ENCODE peak calls at places on chromosomes 12 and 14, in four cellular contexts. One of them, this sample, is unnamed.

GRCh38 chr12:76446090-76446489 is 97.9 kb upstream of the BBS10 start:
- DNase-seq in GM12878: no peak
- DNase-seq in H1: no peak
- DNase-seq in HepG2: no peak
- DNase-seq in this sample: no peak

GRCh38 chr14:61296707-61297502 is 15.8 kb upstream of the TMEM30B start:
- DNase-seq in GM12878: peak
- DNase-seq in H1: no peak
- DNase-seq in HepG2: peak
- DNase-seq in this sample: no peak

GRCh38 chr12:63068857-63069442 is 82.1 kb downstream of the AVPR1A start:
- DNase-seq in GM12878: no peak
- DNase-seq in H1: no peak
- DNase-seq in HepG2: peak
- DNase-seq in this sample: peak

GRCh38 chr12:4145990-4146859 is 127.3 kb upstream of the CCND2 start:
- DNase-seq in GM12878: peak
- DNase-seq in H1: no peak
- DNase-seq in HepG2: no peak
- DNase-seq in this sample: no peak

GRCh38 chr14:64673748-64674147 is 30.5 kb upstream of the PLEKHG3 start:
- DNase-seq in GM12878: peak
- DNase-seq in H1: no peak
- DNase-seq in HepG2: no peak
- DNase-seq in this sample: no peak

GRCh38 chr14:26008290-26008689 is 589.5 kb downstream of the NOVA1 start:
- DNase-seq in GM12878: no peak
- DNase-seq in H1: peak
- DNase-seq in HepG2: no peak
- DNase-seq in this sample: no peak

GRCh38 chr12:68611094-68611818 is 557 bp downstream of the RAP1B start:
- DNase-seq in GM12878: no peak
- DNase-seq in H1: no peak
- DNase-seq in HepG2: no peak
- DNase-seq in this sample: peak

GRCh38 chr12:53174881-53175491 is 5.5 kb upstream of the ZNF740 start:
- DNase-seq in GM12878: no peak
- DNase-seq in H1: no peak
- DNase-seq in HepG2: peak
- DNase-seq in this sample: peak

GRCh38 chr12:100612557-100612956 is 39.1 kb downstream of the GAS2L3 start:
- DNase-seq in GM12878: no peak
- DNase-seq in H1: no peak
- DNase-seq in HepG2: no peak
- DNase-seq in this sample: no peak

GRCh38 chr12:21149849-21150248 is 18.9 kb downstream of the SLCO1B1 start:
- DNase-seq in GM12878: no peak
- DNase-seq in H1: peak
- DNase-seq in HepG2: no peak
- DNase-seq in this sample: no peak

GRCh38 chr12:66352197-66352596 is 49.9 kb downstream of the HELB start:
- DNase-seq in GM12878: no peak
- DNase-seq in H1: peak
- DNase-seq in HepG2: peak
- DNase-seq in this sample: peak
- TF ChIP-seq BRCA1 in GM12878: no peak
- TF ChIP-seq BRCA1 in H1: no peak
- TF ChIP-seq BRCA1 in HepG2: no peak
- TF ChIP-seq BRCA1 in this sample: no peak

GRCh38 chr14:89302396-89302950 is 114.6 kb downstream of the FOXN3 start:
- DNase-seq in GM12878: no peak
- DNase-seq in H1: no peak
- DNase-seq in HepG2: no peak
- DNase-seq in this sample: no peak

GRCh38 chr14:89308232-89308959 is 108.6 kb downstream of the FOXN3 start:
- DNase-seq in GM12878: no peak
- DNase-seq in H1: no peak
- DNase-seq in HepG2: no peak
- DNase-seq in this sample: no peak

GRCh38 chr14:89303452-89304435 is 113.3 kb downstream of the FOXN3 start:
- DNase-seq in GM12878: peak
- DNase-seq in H1: no peak
- DNase-seq in HepG2: peak
- DNase-seq in this sample: no peak

GRCh38 chr14:89307409-89307808 is 109.6 kb downstream of the FOXN3 start:
- DNase-seq in GM12878: no peak
- DNase-seq in H1: no peak
- DNase-seq in HepG2: no peak
- DNase-seq in this sample: no peak

DNA sequence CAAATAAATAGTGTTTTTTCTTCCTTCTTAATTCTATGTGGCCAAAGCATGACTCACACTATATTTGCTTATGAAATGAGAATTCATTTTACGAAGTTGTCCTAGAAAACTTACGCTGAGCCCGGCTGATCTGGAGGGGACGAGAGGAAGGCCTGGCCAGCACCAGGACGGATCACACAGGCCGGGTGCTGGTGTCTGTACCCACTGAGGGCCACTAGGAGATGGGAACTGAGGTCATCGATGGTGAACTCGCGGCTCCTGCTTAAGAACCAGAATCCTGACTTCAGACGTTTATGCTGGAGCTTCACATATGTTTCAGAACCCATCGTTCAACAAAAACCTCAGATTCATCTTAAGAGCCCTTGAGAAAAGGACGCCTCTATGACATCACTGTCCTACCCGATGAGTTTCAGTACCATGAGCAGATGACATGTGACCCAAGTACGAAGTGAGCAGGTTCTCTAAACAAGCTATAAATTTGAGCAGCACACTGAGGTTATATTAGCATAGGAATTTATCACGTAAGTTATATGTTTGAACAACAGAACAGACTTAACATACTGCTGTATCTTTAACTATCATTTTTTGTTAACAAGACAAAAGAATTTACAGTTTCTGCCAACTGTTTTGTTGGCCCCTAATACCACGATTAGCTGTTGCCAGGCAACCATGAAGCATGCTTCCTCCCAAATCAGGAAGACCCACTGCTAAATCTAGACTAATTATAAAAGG is 111.9 kb downstream of the FOXN3 start:
- DNase-seq in GM12878: peak
- DNase-seq in H1: no peak
- DNase-seq in HepG2: no peak
- DNase-seq in this sample: no peak
- TF ChIP-seq CTCF in GM12878: no peak
- TF ChIP-seq CTCF in H1: no peak
- TF ChIP-seq CTCF in HepG2: no peak
- TF ChIP-seq CTCF in this sample: no peak

DNA sequence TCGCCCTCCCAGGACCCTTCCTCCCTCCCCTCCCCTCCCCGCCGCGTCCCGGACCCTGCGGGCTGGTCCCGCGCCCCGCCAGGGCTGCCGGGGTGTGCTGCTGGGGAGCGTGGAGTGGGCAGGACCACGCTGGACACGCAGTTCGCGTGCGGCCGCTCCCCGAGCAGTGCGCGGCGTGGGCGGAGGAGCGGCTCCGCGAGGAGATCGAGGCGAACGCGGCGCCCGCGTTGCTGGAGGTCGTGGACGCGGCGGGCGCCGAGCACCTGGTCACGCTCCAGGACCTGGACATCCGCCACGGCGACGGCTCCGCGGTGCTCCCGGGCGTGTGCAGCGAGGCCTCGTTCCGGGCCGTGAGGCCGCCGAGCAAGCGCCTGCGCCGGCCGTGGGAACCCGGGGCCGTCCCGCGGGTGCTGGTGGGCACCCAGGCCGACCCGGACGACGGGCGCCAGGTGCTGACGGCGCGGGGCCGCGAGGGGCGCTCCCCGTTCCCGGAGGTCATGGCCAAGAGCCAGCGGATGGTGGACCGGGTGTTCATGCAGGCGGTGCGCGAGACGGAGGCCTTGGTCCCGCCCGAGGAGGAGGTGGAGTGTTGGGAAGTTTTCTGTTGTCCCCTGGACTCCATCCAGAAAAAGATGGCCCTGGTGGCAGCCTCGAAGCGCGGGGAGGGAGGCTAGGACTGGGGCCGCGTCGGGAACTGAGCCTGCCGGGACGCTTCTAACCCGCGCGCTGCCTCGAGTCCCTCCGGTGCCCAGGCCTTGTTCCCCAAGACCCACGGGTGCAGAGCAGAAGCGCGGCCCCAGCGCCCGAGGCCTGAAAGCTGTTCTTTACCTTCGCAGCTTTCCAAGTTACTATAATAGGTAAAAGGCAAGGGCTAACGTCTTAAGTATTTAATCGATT is 54.7 kb upstream of the EIF5 start:
- DNase-seq in GM12878: no peak
- DNase-seq in H1: no peak
- DNase-seq in HepG2: no peak
- DNase-seq in this sample: no peak
- TF ChIP-seq BRCA1 in GM12878: no peak
- TF ChIP-seq BRCA1 in H1: no peak
- TF ChIP-seq BRCA1 in HepG2: no peak
- TF ChIP-seq BRCA1 in this sample: no peak

DNA sequence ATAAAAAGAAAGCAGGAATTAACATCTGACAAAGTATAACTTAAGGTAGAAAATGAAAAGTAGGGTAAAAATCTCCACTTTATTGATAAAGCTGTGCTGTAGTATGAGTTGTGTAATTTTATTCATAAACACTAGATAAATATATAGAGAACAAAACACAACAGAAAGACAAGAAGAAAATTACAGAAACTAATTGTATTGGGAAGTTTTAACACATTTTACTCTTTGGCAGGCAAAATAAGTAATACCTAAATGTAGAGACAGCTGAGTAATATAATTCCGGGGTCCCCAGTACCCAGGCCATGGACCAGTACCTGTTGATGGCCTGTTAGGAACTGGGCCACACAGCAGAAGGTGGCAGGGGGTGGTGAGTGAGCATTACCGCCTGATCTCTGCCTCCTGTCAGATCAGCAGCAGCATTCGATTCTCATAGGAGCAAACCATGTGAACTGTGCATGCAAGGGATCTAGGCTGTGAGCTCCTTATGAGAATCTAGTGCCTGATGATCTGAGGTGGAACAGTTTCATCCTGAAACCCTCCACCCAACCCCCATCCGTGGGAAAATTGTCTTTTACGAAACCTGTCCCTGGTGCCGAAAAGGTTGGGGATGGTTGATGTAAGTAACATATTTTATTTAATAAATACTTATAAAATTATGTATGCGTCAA is 84.4 kb upstream of the ETV6 start:
- DNase-seq in GM12878: peak
- DNase-seq in H1: no peak
- DNase-seq in HepG2: no peak
- DNase-seq in this sample: no peak
- TF ChIP-seq CTCF in GM12878: no peak
- TF ChIP-seq CTCF in H1: no peak
- TF ChIP-seq CTCF in HepG2: no peak
- TF ChIP-seq CTCF in this sample: no peak

GRCh38 chr12:41228066-41228820 is 40.1 kb downstream of the PDZRN4 start:
- DNase-seq in GM12878: no peak
- DNase-seq in H1: no peak
- DNase-seq in HepG2: no peak
- DNase-seq in this sample: no peak
- TF ChIP-seq BRCA1 in GM12878: no peak
- TF ChIP-seq BRCA1 in H1: no peak
- TF ChIP-seq BRCA1 in HepG2: no peak
- TF ChIP-seq BRCA1 in this sample: no peak

GRCh38 chr12:72570601-72571000 is 298.4 kb downstream of the TRHDE start:
- DNase-seq in GM12878: no peak
- DNase-seq in H1: no peak
- DNase-seq in HepG2: peak
- DNase-seq in this sample: no peak
- TF ChIP-seq CTCF in GM12878: peak
- TF ChIP-seq CTCF in H1: peak
- TF ChIP-seq CTCF in HepG2: peak
- TF ChIP-seq CTCF in this sample: peak